ENCODE peak calls at places on chromosome 20, in ten cellular contexts. One of them, this sample, is unnamed.

GRCh38 chr20:41494451-41494850 is 123.7 kb downstream of the CHD6 start:
- DNase-seq in thoracic aorta: no peak
- DNase-seq in prostate gland: no peak
- DNase-seq in PC-3: no peak
- DNase-seq in lower lobe of right lung: no peak
- DNase-seq in vagina: no peak
- DNase-seq in left ventricle myocardium inferior: no peak
- DNase-seq in HCT116: no peak
- DNase-seq in heart left ventricle: no peak
- DNase-seq in aorta: no peak
- DNase-seq in this sample: no peak

GRCh38 chr20:58531657-58532056 is 16.5 kb upstream of the APCDD1L start:
- DNase-seq in thoracic aorta: no peak
- DNase-seq in prostate gland: no peak
- DNase-seq in PC-3: no peak
- DNase-seq in lower lobe of right lung: no peak
- DNase-seq in vagina: no peak
- DNase-seq in left ventricle myocardium inferior: no peak
- DNase-seq in HCT116: no peak
- DNase-seq in heart left ventricle: no peak
- DNase-seq in aorta: no peak
- DNase-seq in this sample: no peak

GRCh38 chr20:23257848-23258746 is 92.5 kb upstream of the NXT1 start:
- DNase-seq in thoracic aorta: no peak
- DNase-seq in prostate gland: no peak
- DNase-seq in PC-3: peak; percentile 74
- DNase-seq in lower lobe of right lung: no peak
- DNase-seq in vagina: peak; percentile 64
- DNase-seq in left ventricle myocardium inferior: no peak
- DNase-seq in HCT116: no peak
- DNase-seq in heart left ventricle: no peak
- DNase-seq in aorta: no peak
- DNase-seq in this sample: no peak

GRCh38 chr20:44832724-44833123 is 22.4 kb upstream of the RIMS4 start:
- DNase-seq in thoracic aorta: no peak
- DNase-seq in prostate gland: no peak
- DNase-seq in PC-3: peak; percentile 38
- DNase-seq in lower lobe of right lung: no peak
- DNase-seq in vagina: peak; percentile 70
- DNase-seq in left ventricle myocardium inferior: no peak
- DNase-seq in HCT116: peak; percentile 23
- DNase-seq in heart left ventricle: no peak
- DNase-seq in aorta: no peak
- DNase-seq in this sample: no peak

GRCh38 chr20:18908109-18908508 is 94.5 kb downstream of the SCP2D1 start:
- DNase-seq in thoracic aorta: no peak
- DNase-seq in prostate gland: no peak
- DNase-seq in PC-3: no peak
- DNase-seq in lower lobe of right lung: no peak
- DNase-seq in vagina: no peak
- DNase-seq in left ventricle myocardium inferior: no peak
- DNase-seq in HCT116: no peak
- DNase-seq in heart left ventricle: no peak
- DNase-seq in aorta: no peak
- DNase-seq in this sample: no peak

GRCh38 chr20:41047279-41047974 is 18.8 kb downstream of the TOP1 start:
- DNase-seq in thoracic aorta: no peak
- DNase-seq in prostate gland: no peak
- DNase-seq in PC-3: no peak
- DNase-seq in lower lobe of right lung: no peak
- DNase-seq in vagina: no peak
- DNase-seq in left ventricle myocardium inferior: no peak
- DNase-seq in HCT116: no peak
- DNase-seq in heart left ventricle: no peak
- DNase-seq in aorta: no peak
- DNase-seq in this sample: no peak

GRCh38 chr20:56690531-56691175 is 61.5 kb downstream of the TFAP2C start:
- DNase-seq in thoracic aorta: no peak
- DNase-seq in prostate gland: no peak
- DNase-seq in PC-3: peak; percentile 53
- DNase-seq in lower lobe of right lung: no peak
- DNase-seq in vagina: no peak
- DNase-seq in left ventricle myocardium inferior: no peak
- DNase-seq in HCT116: no peak
- DNase-seq in heart left ventricle: no peak
- DNase-seq in aorta: no peak
- DNase-seq in this sample: no peak

GRCh38 chr20:63114006-63114692 is 101.8 kb downstream of the YTHDF1 start:
- DNase-seq in thoracic aorta: no peak
- DNase-seq in prostate gland: no peak
- DNase-seq in PC-3: no peak
- DNase-seq in lower lobe of right lung: peak; percentile 17
- DNase-seq in vagina: no peak
- DNase-seq in left ventricle myocardium inferior: no peak
- DNase-seq in HCT116: no peak
- DNase-seq in heart left ventricle: peak; percentile 10
- DNase-seq in aorta: peak; percentile 46
- DNase-seq in this sample: peak; percentile 53

GRCh38 chr20:23246682-23247664 is 103.6 kb upstream of the NXT1 start:
- DNase-seq in thoracic aorta: no peak
- DNase-seq in prostate gland: no peak
- DNase-seq in PC-3: no peak
- DNase-seq in lower lobe of right lung: no peak
- DNase-seq in vagina: no peak
- DNase-seq in left ventricle myocardium inferior: peak; percentile 63
- DNase-seq in HCT116: no peak
- DNase-seq in heart left ventricle: peak; percentile 59
- DNase-seq in aorta: no peak
- DNase-seq in this sample: peak; percentile 61

GRCh38 chr20:63706852-63707557 is 771 bp downstream of the ARFRP1 start:
- DNase-seq in thoracic aorta: no peak
- DNase-seq in prostate gland: peak; percentile 10
- DNase-seq in PC-3: peak; percentile 59
- DNase-seq in lower lobe of right lung: peak; percentile 70
- DNase-seq in vagina: no peak
- DNase-seq in left ventricle myocardium inferior: no peak
- DNase-seq in HCT116: no peak
- DNase-seq in heart left ventricle: peak; percentile 56
- DNase-seq in aorta: peak; percentile 85
- DNase-seq in this sample: peak; percentile 91

GRCh38 chr20:52256465-52256864 is 64.9 kb upstream of the ZFP64 start:
- DNase-seq in thoracic aorta: no peak
- DNase-seq in prostate gland: no peak
- DNase-seq in PC-3: no peak
- DNase-seq in lower lobe of right lung: no peak
- DNase-seq in vagina: no peak
- DNase-seq in left ventricle myocardium inferior: no peak
- DNase-seq in HCT116: no peak
- DNase-seq in heart left ventricle: no peak
- DNase-seq in aorta: no peak
- DNase-seq in this sample: no peak

GRCh38 chr20:20060234-20060998 is 8.1 kb downstream of the CFAP61 start:
- DNase-seq in thoracic aorta: no peak
- DNase-seq in prostate gland: no peak
- DNase-seq in PC-3: no peak
- DNase-seq in lower lobe of right lung: no peak
- DNase-seq in vagina: no peak
- DNase-seq in left ventricle myocardium inferior: no peak
- DNase-seq in HCT116: no peak
- DNase-seq in heart left ventricle: no peak
- DNase-seq in aorta: no peak
- DNase-seq in this sample: no peak
- H3K27ac ChIP-seq in thoracic aorta: no peak overlapping the region
- H3K27ac ChIP-seq in prostate gland: no peak overlapping the region
- H3K27ac ChIP-seq in PC-3: no peak overlapping the region
- H3K27ac ChIP-seq in lower lobe of right lung: no peak overlapping the region
- H3K27ac ChIP-seq in vagina: no peak overlapping the region
- H3K27ac ChIP-seq in left ventricle myocardium inferior: no peak overlapping the region
- H3K27ac ChIP-seq in HCT116: no peak overlapping the region
- H3K27ac ChIP-seq in heart left ventricle: no peak overlapping the region
- H3K27ac ChIP-seq in aorta: no peak overlapping the region
- H3K27ac ChIP-seq in this sample: no peak overlapping the region

DNA sequence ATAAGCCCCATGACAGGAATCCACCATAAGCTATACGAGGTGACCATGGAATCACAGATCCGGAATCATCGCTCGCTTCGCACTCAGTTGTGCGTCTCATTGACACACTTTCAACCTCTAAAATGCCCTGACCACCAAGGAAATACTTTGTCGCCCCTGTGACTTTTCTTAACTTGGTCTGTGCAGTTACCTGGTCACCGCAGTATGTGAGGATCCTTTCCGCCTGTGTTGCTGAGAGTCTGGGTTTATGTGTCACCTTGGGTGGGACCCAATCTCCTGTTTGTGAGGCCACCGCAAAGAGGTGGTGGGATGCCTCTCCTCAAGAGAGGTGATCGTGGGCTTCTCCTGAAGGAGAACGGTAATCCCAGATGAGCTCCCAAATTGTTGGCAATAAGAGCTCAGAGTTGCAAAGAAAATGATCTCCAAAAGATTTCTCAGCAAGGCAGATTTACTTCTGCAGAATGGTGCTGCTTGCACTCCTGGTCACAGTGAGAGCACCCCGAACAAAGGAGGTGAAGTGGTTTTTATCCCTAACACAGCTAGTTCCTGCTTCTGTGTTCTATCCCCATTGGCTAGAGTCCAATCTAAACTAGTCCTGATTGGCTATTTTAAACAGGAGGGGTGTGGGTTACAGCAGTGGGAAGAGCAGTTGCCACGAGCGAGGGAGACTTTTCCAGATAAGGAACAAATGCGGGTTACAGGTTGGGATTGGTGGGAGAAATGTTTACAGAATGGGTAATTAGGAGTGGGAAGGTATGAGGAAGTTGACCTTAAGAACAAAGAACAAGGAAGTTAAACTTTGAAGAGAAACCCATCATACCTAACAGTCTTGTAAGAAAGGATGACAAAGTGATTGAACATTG is 9.1 kb upstream of the ZNFX1 start:
- DNase-seq in thoracic aorta: no peak
- DNase-seq in prostate gland: no peak
- DNase-seq in PC-3: peak; percentile 50
- DNase-seq in lower lobe of right lung: no peak
- DNase-seq in vagina: no peak
- DNase-seq in left ventricle myocardium inferior: no peak
- DNase-seq in HCT116: no peak
- DNase-seq in heart left ventricle: no peak
- DNase-seq in aorta: no peak
- DNase-seq in this sample: no peak
- H3K9me3 ChIP-seq in thoracic aorta: peaks cover 15% of the 10 kb centered on the region
- H3K9me3 ChIP-seq in prostate gland: no peaks in the 10 kb centered on the region
- H3K9me3 ChIP-seq in PC-3: peaks cover 18% of the 10 kb centered on the region
- H3K9me3 ChIP-seq in lower lobe of right lung: peaks cover 32% of the 10 kb centered on the region
- H3K9me3 ChIP-seq in vagina: peaks cover 17% of the 10 kb centered on the region
- H3K9me3 ChIP-seq in left ventricle myocardium inferior: peaks cover 55% of the 10 kb centered on the region
- H3K9me3 ChIP-seq in HCT116: no peaks in the 10 kb centered on the region
- H3K9me3 ChIP-seq in heart left ventricle: peaks cover 59% of the 10 kb centered on the region
- H3K9me3 ChIP-seq in aorta: peaks cover 14% of the 10 kb centered on the region
- H3K9me3 ChIP-seq in this sample: peaks cover 58% of the 10 kb centered on the region

DNA sequence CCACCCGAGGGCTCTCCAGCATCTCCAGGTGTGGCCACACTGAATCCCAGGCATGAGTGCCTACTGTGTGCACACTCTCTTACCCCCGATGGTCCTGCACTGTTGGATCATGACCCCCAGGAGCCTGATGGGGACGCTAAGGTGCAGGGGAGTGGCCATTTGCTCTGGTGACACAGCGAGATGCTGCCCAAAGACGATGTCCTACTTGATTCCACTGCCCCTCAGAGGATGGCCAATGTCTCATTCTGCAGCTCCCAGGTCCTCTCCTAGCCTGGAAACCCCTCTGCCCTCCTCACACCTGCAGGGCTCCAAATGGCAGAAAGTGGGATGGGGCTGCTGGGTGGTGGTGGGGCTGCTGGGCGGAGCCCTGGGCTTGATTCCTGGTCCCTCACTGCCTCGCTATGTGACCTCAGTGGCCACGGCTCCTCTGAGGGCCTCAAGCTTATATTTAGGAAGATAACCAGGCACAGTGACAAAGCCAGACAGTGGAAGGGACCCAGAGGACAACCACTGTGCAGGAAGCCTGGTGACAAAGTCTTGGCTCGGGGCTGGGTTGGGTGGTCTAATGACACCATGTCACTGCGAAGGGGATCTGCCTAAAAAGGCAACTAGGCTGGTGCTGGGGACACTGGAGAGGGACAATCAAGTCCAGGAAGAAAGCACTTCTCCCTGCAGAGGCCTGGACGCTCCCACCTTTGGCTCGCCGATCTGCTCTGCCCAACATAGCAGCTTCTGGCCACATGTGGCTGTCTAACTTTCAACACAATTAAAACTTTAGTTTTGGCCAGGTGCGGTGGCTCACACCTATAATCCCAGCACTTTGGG is 28.4 kb downstream of the TGM2 start:
- DNase-seq in thoracic aorta: no peak
- DNase-seq in prostate gland: no peak
- DNase-seq in PC-3: no peak
- DNase-seq in lower lobe of right lung: peak; percentile 36
- DNase-seq in vagina: no peak
- DNase-seq in left ventricle myocardium inferior: no peak
- DNase-seq in HCT116: no peak
- DNase-seq in heart left ventricle: peak; percentile 63
- DNase-seq in aorta: no peak
- DNase-seq in this sample: peak; percentile 43
- H3K27ac ChIP-seq in thoracic aorta: peak overlapping the region; percentile 55
- H3K27ac ChIP-seq in prostate gland: no peak overlapping the region
- H3K27ac ChIP-seq in PC-3: no peak overlapping the region
- H3K27ac ChIP-seq in lower lobe of right lung: peak overlapping the region; percentile 46
- H3K27ac ChIP-seq in vagina: no peak overlapping the region
- H3K27ac ChIP-seq in left ventricle myocardium inferior: peak overlapping the region; percentile 79
- H3K27ac ChIP-seq in HCT116: no peak overlapping the region
- H3K27ac ChIP-seq in heart left ventricle: no peak overlapping the region
- H3K27ac ChIP-seq in aorta: no peak overlapping the region
- H3K27ac ChIP-seq in this sample: no peak overlapping the region

GRCh38 chr20:46703435-46703834 is 6.0 kb upstream of the SLC2A10 start:
- DNase-seq in thoracic aorta: no peak
- DNase-seq in prostate gland: no peak
- DNase-seq in PC-3: peak; percentile 42
- DNase-seq in lower lobe of right lung: no peak
- DNase-seq in vagina: no peak
- DNase-seq in left ventricle myocardium inferior: no peak
- DNase-seq in HCT116: no peak
- DNase-seq in heart left ventricle: no peak
- DNase-seq in aorta: no peak
- DNase-seq in this sample: no peak

GRCh38 chr20:46706242-46706641 is 3.2 kb upstream of the SLC2A10 start:
- DNase-seq in thoracic aorta: no peak
- DNase-seq in prostate gland: no peak
- DNase-seq in PC-3: no peak
- DNase-seq in lower lobe of right lung: no peak
- DNase-seq in vagina: no peak
- DNase-seq in left ventricle myocardium inferior: no peak
- DNase-seq in HCT116: no peak
- DNase-seq in heart left ventricle: no peak
- DNase-seq in aorta: no peak
- DNase-seq in this sample: no peak

GRCh38 chr20:46702447-46703203 is 6.8 kb upstream of the SLC2A10 start:
- DNase-seq in thoracic aorta: no peak
- DNase-seq in prostate gland: no peak
- DNase-seq in PC-3: no peak
- DNase-seq in lower lobe of right lung: no peak
- DNase-seq in vagina: no peak
- DNase-seq in left ventricle myocardium inferior: no peak
- DNase-seq in HCT116: no peak
- DNase-seq in heart left ventricle: no peak
- DNase-seq in aorta: no peak
- DNase-seq in this sample: no peak

GRCh38 chr20:46705378-46705729 is 4.1 kb upstream of the SLC2A10 start:
- DNase-seq in thoracic aorta: no peak
- DNase-seq in prostate gland: no peak
- DNase-seq in PC-3: no peak
- DNase-seq in lower lobe of right lung: no peak
- DNase-seq in vagina: no peak
- DNase-seq in left ventricle myocardium inferior: no peak
- DNase-seq in HCT116: no peak
- DNase-seq in heart left ventricle: no peak
- DNase-seq in aorta: no peak
- DNase-seq in this sample: no peak

GRCh38 chr20:46704714-46705377 is 4.6 kb upstream of the SLC2A10 start:
- DNase-seq in thoracic aorta: no peak
- DNase-seq in prostate gland: no peak
- DNase-seq in PC-3: no peak
- DNase-seq in lower lobe of right lung: no peak
- DNase-seq in vagina: no peak
- DNase-seq in left ventricle myocardium inferior: no peak
- DNase-seq in HCT116: no peak
- DNase-seq in heart left ventricle: no peak
- DNase-seq in aorta: no peak
- DNase-seq in this sample: no peak
- H3K9me3 ChIP-seq in thoracic aorta: peaks cover 5% of the 10 kb centered on the region
- H3K9me3 ChIP-seq in prostate gland: no peaks in the 10 kb centered on the region
- H3K9me3 ChIP-seq in PC-3: peaks cover 11% of the 10 kb centered on the region
- H3K9me3 ChIP-seq in lower lobe of right lung: no peaks in the 10 kb centered on the region
- H3K9me3 ChIP-seq in vagina: no peaks in the 10 kb centered on the region
- H3K9me3 ChIP-seq in left ventricle myocardium inferior: peaks cover 13% of the 10 kb centered on the region
- H3K9me3 ChIP-seq in HCT116: no peaks in the 10 kb centered on the region
- H3K9me3 ChIP-seq in heart left ventricle: no peaks in the 10 kb centered on the region
- H3K9me3 ChIP-seq in aorta: no peaks in the 10 kb centered on the region
- H3K9me3 ChIP-seq in this sample: no peaks in the 10 kb centered on the region

This sample was measured in spleen.